ENCODE peak calls at places on chromosomes 7 and 10, in ten cellular contexts. One of them, this sample, is unnamed.

GRCh38 chr10:117237401-117237991 is 3.4 kb upstream of the SLC18A2 start:
- DNase-seq in NCI-H510A: no peak
- DNase-seq in effector memory CD8-positive, alpha-beta T cell: no peak
- DNase-seq in cortex of kidney: no peak
- DNase-seq in NCI-H460: no peak
- DNase-seq in KBM-7: peak
- DNase-seq in ELF-1: no peak
- DNase-seq in retina: no peak
- DNase-seq in GM12865: no peak
- DNase-seq in G401: no peak
- DNase-seq in this sample: no peak

GRCh38 chr10:129658673-129659072 is 191.6 kb downstream of the MGMT start:
- DNase-seq in NCI-H510A: no peak
- DNase-seq in effector memory CD8-positive, alpha-beta T cell: no peak
- DNase-seq in cortex of kidney: no peak
- DNase-seq in NCI-H460: no peak
- DNase-seq in KBM-7: no peak
- DNase-seq in ELF-1: peak
- DNase-seq in retina: no peak
- DNase-seq in GM12865: peak
- DNase-seq in G401: peak
- DNase-seq in this sample: no peak

GRCh38 chr7:128876978-128877755 is 14.5 kb downstream of the ATP6V1F start:
- DNase-seq in NCI-H510A: no peak
- DNase-seq in effector memory CD8-positive, alpha-beta T cell: no peak
- DNase-seq in cortex of kidney: no peak
- DNase-seq in NCI-H460: no peak
- DNase-seq in KBM-7: no peak
- DNase-seq in ELF-1: no peak
- DNase-seq in retina: no peak
- DNase-seq in GM12865: no peak
- DNase-seq in G401: peak
- DNase-seq in this sample: no peak

GRCh38 chr7:151416921-151417320 is 7.1 kb upstream of the WDR86 start:
- DNase-seq in NCI-H510A: no peak
- DNase-seq in effector memory CD8-positive, alpha-beta T cell: no peak
- DNase-seq in cortex of kidney: no peak
- DNase-seq in NCI-H460: no peak
- DNase-seq in KBM-7: no peak
- DNase-seq in ELF-1: no peak
- DNase-seq in retina: no peak
- DNase-seq in GM12865: no peak
- DNase-seq in G401: no peak
- DNase-seq in this sample: no peak

GRCh38 chr7:47458057-47458456 is 123.9 kb downstream of the TNS3 start:
- DNase-seq in NCI-H510A: no peak
- DNase-seq in effector memory CD8-positive, alpha-beta T cell: no peak
- DNase-seq in cortex of kidney: no peak
- DNase-seq in NCI-H460: no peak
- DNase-seq in KBM-7: no peak
- DNase-seq in ELF-1: no peak
- DNase-seq in retina: no peak
- DNase-seq in GM12865: no peak
- DNase-seq in G401: no peak
- DNase-seq in this sample: peak

GRCh38 chr7:27162930-27163775 is 2.2 kb downstream of the HOXA9 start:
- DNase-seq in NCI-H510A: no peak
- DNase-seq in effector memory CD8-positive, alpha-beta T cell: no peak
- DNase-seq in cortex of kidney: no peak
- DNase-seq in NCI-H460: no peak
- DNase-seq in KBM-7: peak
- DNase-seq in ELF-1: no peak
- DNase-seq in retina: no peak
- DNase-seq in GM12865: no peak
- DNase-seq in G401: no peak
- DNase-seq in this sample: no peak

GRCh38 chr10:70537398-70538194 is 59.0 kb downstream of the PALD1 start:
- DNase-seq in NCI-H510A: peak
- DNase-seq in effector memory CD8-positive, alpha-beta T cell: no peak
- DNase-seq in cortex of kidney: no peak
- DNase-seq in NCI-H460: no peak
- DNase-seq in KBM-7: peak
- DNase-seq in ELF-1: peak
- DNase-seq in retina: no peak
- DNase-seq in GM12865: peak
- DNase-seq in G401: no peak
- DNase-seq in this sample: no peak

GRCh38 chr10:6383099-6383812 is 180.5 kb downstream of the PFKFB3 start:
- DNase-seq in NCI-H510A: no peak
- DNase-seq in effector memory CD8-positive, alpha-beta T cell: no peak
- DNase-seq in cortex of kidney: no peak
- DNase-seq in NCI-H460: no peak
- DNase-seq in KBM-7: no peak
- DNase-seq in ELF-1: no peak
- DNase-seq in retina: no peak
- DNase-seq in GM12865: no peak
- DNase-seq in G401: peak
- DNase-seq in this sample: no peak

GRCh38 chr10:28254290-28254985 is 48.4 kb downstream of the MPP7 start:
- DNase-seq in NCI-H510A: no peak
- DNase-seq in effector memory CD8-positive, alpha-beta T cell: no peak
- DNase-seq in cortex of kidney: no peak
- DNase-seq in NCI-H460: no peak
- DNase-seq in KBM-7: no peak
- DNase-seq in ELF-1: no peak
- DNase-seq in retina: no peak
- DNase-seq in GM12865: no peak
- DNase-seq in G401: peak
- DNase-seq in this sample: peak

GRCh38 chr7:1096156-1097119 is 8.5 kb downstream of the GPER1 start:
- DNase-seq in NCI-H510A: no peak
- DNase-seq in effector memory CD8-positive, alpha-beta T cell: no peak
- DNase-seq in cortex of kidney: no peak
- DNase-seq in NCI-H460: no peak
- DNase-seq in KBM-7: no peak
- DNase-seq in ELF-1: no peak
- DNase-seq in retina: no peak
- DNase-seq in GM12865: no peak
- DNase-seq in G401: peak
- DNase-seq in this sample: no peak

GRCh38 chr10:115030483-115031200 is 62.5 kb upstream of the ATRNL1 start:
- DNase-seq in NCI-H510A: no peak
- DNase-seq in effector memory CD8-positive, alpha-beta T cell: no peak
- DNase-seq in cortex of kidney: no peak
- DNase-seq in NCI-H460: no peak
- DNase-seq in KBM-7: no peak
- DNase-seq in ELF-1: peak
- DNase-seq in retina: no peak
- DNase-seq in GM12865: no peak
- DNase-seq in G401: no peak
- DNase-seq in this sample: no peak

GRCh38 chr10:79244068-79244442 is 103.2 kb upstream of the PPIF start:
- DNase-seq in NCI-H510A: no peak
- DNase-seq in effector memory CD8-positive, alpha-beta T cell: no peak
- DNase-seq in cortex of kidney: no peak
- DNase-seq in NCI-H460: no peak
- DNase-seq in KBM-7: no peak
- DNase-seq in ELF-1: peak
- DNase-seq in retina: no peak
- DNase-seq in GM12865: peak
- DNase-seq in G401: no peak
- DNase-seq in this sample: no peak

GRCh38 chr7:139548302-139549028 is 25.0 kb downstream of the CLEC2L start:
- DNase-seq in NCI-H510A: no peak
- DNase-seq in effector memory CD8-positive, alpha-beta T cell: no peak
- DNase-seq in cortex of kidney: no peak
- DNase-seq in NCI-H460: no peak
- DNase-seq in KBM-7: no peak
- DNase-seq in ELF-1: no peak
- DNase-seq in retina: no peak
- DNase-seq in GM12865: no peak
- DNase-seq in G401: no peak
- DNase-seq in this sample: no peak

GRCh38 chr7:137508437-137509175 is 165.1 kb upstream of the PTN start:
- DNase-seq in NCI-H510A: no peak
- DNase-seq in effector memory CD8-positive, alpha-beta T cell: no peak
- DNase-seq in cortex of kidney: no peak
- DNase-seq in NCI-H460: no peak
- DNase-seq in KBM-7: no peak
- DNase-seq in ELF-1: peak
- DNase-seq in retina: no peak
- DNase-seq in GM12865: no peak
- DNase-seq in G401: no peak
- DNase-seq in this sample: no peak

GRCh38 chr10:79246606-79247275 is 100.5 kb upstream of the PPIF start:
- DNase-seq in NCI-H510A: no peak
- DNase-seq in effector memory CD8-positive, alpha-beta T cell: no peak
- DNase-seq in cortex of kidney: no peak
- DNase-seq in NCI-H460: no peak
- DNase-seq in KBM-7: no peak
- DNase-seq in ELF-1: peak
- DNase-seq in retina: peak
- DNase-seq in GM12865: no peak
- DNase-seq in G401: no peak
- DNase-seq in this sample: no peak

GRCh38 chr7:28484276-28484675 is 72.0 kb downstream of the CREB5 start:
- DNase-seq in NCI-H510A: no peak
- DNase-seq in effector memory CD8-positive, alpha-beta T cell: no peak
- DNase-seq in cortex of kidney: no peak
- DNase-seq in NCI-H460: no peak
- DNase-seq in KBM-7: no peak
- DNase-seq in ELF-1: no peak
- DNase-seq in retina: no peak
- DNase-seq in GM12865: no peak
- DNase-seq in G401: no peak
- DNase-seq in this sample: no peak

GRCh38 chr7:665251-665650 is 61.2 kb upstream of the DNAAF5 start:
- DNase-seq in NCI-H510A: no peak
- DNase-seq in effector memory CD8-positive, alpha-beta T cell: no peak
- DNase-seq in cortex of kidney: no peak
- DNase-seq in NCI-H460: no peak
- DNase-seq in KBM-7: no peak
- DNase-seq in ELF-1: peak
- DNase-seq in retina: no peak
- DNase-seq in GM12865: no peak
- DNase-seq in G401: no peak
- DNase-seq in this sample: no peak

GRCh38 chr7:76505168-76506080 is 4.9 kb upstream of the UPK3B start:
- DNase-seq in NCI-H510A: no peak
- DNase-seq in effector memory CD8-positive, alpha-beta T cell: no peak
- DNase-seq in cortex of kidney: no peak
- DNase-seq in NCI-H460: no peak
- DNase-seq in KBM-7: no peak
- DNase-seq in ELF-1: no peak
- DNase-seq in retina: no peak
- DNase-seq in GM12865: no peak
- DNase-seq in G401: no peak
- DNase-seq in this sample: peak

GRCh38 chr7:2880882-2881281 is 36.8 kb upstream of the GNA12 start:
- DNase-seq in NCI-H510A: no peak
- DNase-seq in effector memory CD8-positive, alpha-beta T cell: no peak
- DNase-seq in cortex of kidney: no peak
- DNase-seq in NCI-H460: no peak
- DNase-seq in KBM-7: no peak
- DNase-seq in ELF-1: peak
- DNase-seq in retina: no peak
- DNase-seq in GM12865: no peak
- DNase-seq in G401: no peak
- DNase-seq in this sample: no peak

GRCh38 chr7:28478661-28479060 is 66.3 kb downstream of the CREB5 start:
- DNase-seq in NCI-H510A: no peak
- DNase-seq in effector memory CD8-positive, alpha-beta T cell: no peak
- DNase-seq in cortex of kidney: no peak
- DNase-seq in NCI-H460: no peak
- DNase-seq in KBM-7: no peak
- DNase-seq in ELF-1: no peak
- DNase-seq in retina: no peak
- DNase-seq in GM12865: peak
- DNase-seq in G401: no peak
- DNase-seq in this sample: no peak

This sample was measured in lung.